ENCODE peak calls at places on chromosomes 5 and 9, in seven cellular contexts. J is spleen, M is IMR-90, A is heart left ventricle, P is esophagus squamous epithelium, F is cardiac muscle cell, B is GM23338. D is an unnamed sample.

GRCh38 chr9:21812415-21812814 is 10.0 kb downstream of the MTAP start:
- DNase-seq in F (peak), M (peak), B (no peak), A (no peak), J (no peak), P (no peak), D (no peak)

GRCh38 chr5:41510176-41510831 is at the start of gene PLCXD3:
- DNase-seq in P (no peak), F (peak), B (peak), A (peak), M (no peak), J (peak), D (no peak)

GRCh38 chr5:91638010-91638409 is 254.9 kb upstream of the ARRDC3 start:
- DNase-seq in A (no peak), F (no peak), B (no peak), M (no peak), J (no peak), P (no peak), D (no peak)

GRCh38 chr5:140044041-140044440 is 942 bp upstream of the NRG2 start:
- DNase-seq in F (no peak), P (no peak), A (no peak), B (peak), M (no peak), J (no peak), D (no peak)

GRCh38 chr5:179568731-179569130 is 18.4 kb downstream of the RUFY1 start:
- DNase-seq in F (peak), A (no peak), B (no peak), M (peak), P (no peak), J (peak), D (no peak)

GRCh38 chr5:14204785-14205321 is 61.7 kb downstream of the TRIO start:
- DNase-seq in J (peak), B (peak), M (peak), A (peak), P (no peak), F (peak), D (no peak)

GRCh38 chr5:115428676-115429075 is 115.9 kb downstream of the FEM1C start:
- DNase-seq in F (no peak), A (no peak), B (no peak), P (no peak), M (no peak), J (no peak), D (no peak)

GRCh38 chr5:112878760-112879159 is 17.7 kb downstream of the SRP19 start:
- DNase-seq in B (peak), F (peak), M (peak), A (no peak), P (no peak), J (no peak), D (no peak)

GRCh38 chr9:95382433-95382832 is 64.9 kb upstream of the FANCC start:
- DNase-seq in F (no peak), B (no peak), M (no peak), P (no peak), J (no peak), A (no peak), D (no peak)

GRCh38 chr9:95385521-95385920 is 68.0 kb upstream of the FANCC start:
- DNase-seq in M (no peak), F (no peak), A (no peak), P (no peak), J (no peak), B (no peak), D (no peak)

GRCh38 chr9:95381243-95381642 is 63.7 kb upstream of the FANCC start:
- DNase-seq in J (no peak), A (no peak), B (no peak), M (peak), P (no peak), F (peak), D (no peak)

GRCh38 chr9:95383198-95383673 is 65.7 kb upstream of the FANCC start:
- DNase-seq in A (no peak), P (no peak), B (no peak), F (peak), M (peak), J (no peak), D (no peak)

GRCh38 chr9:95383845-95384244 is 66.3 kb upstream of the FANCC start:
- DNase-seq in M (peak), F (no peak), A (no peak), J (no peak), P (no peak), B (no peak), D (no peak)
- H3K27ac ChIP-seq in M (peak), F (no peak), A (no peak), J (no peak), P (no peak), B (no peak), D (no peak)

GRCh38 chr9:93154293-93154903 is 20.3 kb upstream of the NINJ1 start:
- DNase-seq in B (peak), M (no peak), F (peak), P (no peak), J (peak), A (no peak), D (peak)

GRCh38 chr9:93151097-93151784 is 17.2 kb upstream of the NINJ1 start:
- DNase-seq in M (no peak), P (no peak), B (no peak), J (no peak), A (no peak), F (no peak), D (no peak)

GRCh38 chr9:93156475-93157008 is 22.5 kb upstream of the NINJ1 start:
- DNase-seq in A (no peak), B (no peak), F (no peak), M (no peak), P (no peak), J (no peak), D (no peak)

GRCh38 chr9:93159601-93160418 is 24.1 kb upstream of the WNK2 start:
- DNase-seq in J (peak), B (peak), A (peak), F (peak), P (no peak), M (peak), D (peak)

DNA sequence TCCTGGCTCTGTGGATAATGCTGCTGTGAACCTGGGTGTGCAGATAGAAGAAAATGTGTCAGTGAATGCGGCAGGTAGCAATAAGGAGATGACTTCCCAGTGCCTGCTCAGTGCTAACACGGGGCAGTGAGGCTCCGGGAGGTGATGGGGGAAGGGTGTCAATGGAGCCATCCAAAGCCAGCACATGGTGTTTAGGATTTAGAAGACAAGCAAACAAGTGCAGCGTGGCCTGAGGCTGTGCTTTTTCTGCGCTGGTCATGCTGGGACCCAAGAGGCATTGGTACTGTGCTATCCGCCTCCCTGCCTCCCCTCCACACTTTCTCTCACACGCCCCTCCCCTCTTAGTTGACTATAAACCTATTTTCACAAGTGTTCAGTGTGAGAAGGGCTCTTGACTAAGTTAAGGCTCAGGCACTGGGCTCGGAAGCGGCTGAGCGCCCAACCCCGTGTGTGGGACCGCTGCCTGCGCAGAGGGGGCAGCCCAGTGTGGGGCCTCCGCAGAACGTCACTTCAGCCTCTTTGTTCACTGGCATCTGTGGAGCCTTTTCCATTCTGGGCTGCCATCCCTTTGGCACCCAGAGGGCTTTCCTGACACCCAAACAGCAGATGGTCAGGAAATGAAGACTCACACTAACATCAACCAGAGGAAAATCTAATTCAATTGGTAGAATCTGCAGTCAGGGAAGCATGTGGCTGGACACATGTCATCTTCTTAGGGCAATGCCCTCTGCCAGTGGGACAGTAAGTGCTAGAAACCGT is 21.8 kb upstream of the NINJ1 start:
- DNase-seq in B (no peak), M (no peak), P (no peak), A (no peak), J (no peak), F (no peak), D (no peak)
- H3K27ac ChIP-seq in B (no peak), M (no peak), P (no peak), A (no peak), J (no peak), F (no peak), D (no peak)

DNA sequence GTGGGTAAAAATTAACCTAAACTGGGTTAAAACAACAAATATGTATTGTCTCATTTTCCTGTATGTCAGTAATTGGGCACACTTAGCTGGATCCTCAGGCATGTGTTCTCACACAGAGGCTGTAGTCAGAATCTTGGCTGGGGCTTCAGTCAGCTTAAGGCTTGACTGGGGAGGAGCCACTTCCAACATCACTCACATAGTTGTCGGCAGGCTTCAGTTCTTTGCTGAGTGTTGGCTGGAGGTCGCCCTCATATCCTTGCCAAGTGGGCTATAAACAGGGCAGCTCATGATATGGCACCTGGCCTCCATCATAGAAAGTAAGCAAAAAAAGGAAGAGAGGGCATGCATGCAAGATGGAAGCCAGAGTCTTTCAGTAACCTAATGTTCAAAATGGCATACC is 173.0 kb downstream of the GIN1 start:
- DNase-seq in F (no peak), M (no peak), P (no peak), A (peak), J (no peak), B (no peak), D (no peak)
- H3K27ac ChIP-seq in F (no peak), M (no peak), P (no peak), A (no peak), J (no peak), B (no peak), D (no peak)

GRCh38 chr9:135811796-135812195 is 95.5 kb downstream of the CAMSAP1 start:
- DNase-seq in A (no peak), P (no peak), M (peak), J (no peak), F (peak), B (no peak), D (no peak)
- H3K27ac ChIP-seq in A (no peak), P (no peak), M (no peak), J (no peak), F (no peak), B (no peak), D (no peak)

DNA sequence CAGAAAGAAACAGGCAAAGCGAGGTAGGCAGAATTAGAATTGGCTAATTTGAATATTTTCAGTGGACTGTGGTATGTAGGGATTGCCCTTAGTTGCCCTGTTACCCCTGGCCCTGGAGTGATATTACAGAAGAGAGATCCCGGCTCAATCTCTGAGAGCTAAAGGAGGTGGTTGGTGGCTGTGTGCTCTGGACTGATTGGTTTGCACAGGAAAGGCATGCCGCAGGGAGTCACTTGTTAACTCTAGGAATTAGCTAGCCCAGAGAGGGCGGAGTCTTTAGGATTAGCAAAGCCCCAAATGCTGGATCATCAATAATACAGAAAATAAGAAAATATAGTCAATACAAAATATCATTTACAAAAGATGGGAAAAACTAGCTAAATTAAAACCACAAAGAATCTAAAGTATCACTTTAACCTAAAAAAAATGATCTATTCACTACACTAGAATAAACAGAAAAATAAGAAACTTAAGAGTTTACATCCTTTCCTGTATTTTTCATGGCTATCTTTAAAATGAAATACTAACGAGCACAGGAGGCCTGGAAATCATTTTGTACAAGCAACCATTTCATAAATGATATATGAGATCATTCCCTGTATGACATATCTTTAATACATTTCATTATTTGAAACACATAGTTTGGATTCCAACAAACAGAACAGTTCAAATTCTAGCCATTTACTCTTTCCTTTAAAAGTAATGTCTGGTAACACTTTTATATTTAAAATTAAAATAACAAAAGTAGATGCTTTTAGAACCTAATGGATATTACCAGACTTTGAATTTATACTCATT is 71.1 kb downstream of the GNAQ start:
- DNase-seq in F (no peak), P (no peak), J (no peak), A (no peak), M (no peak), B (peak), D (peak)
- H3K27ac ChIP-seq in F (no peak), P (peak), J (no peak), A (peak), M (no peak), B (peak), D (no peak)

DNA sequence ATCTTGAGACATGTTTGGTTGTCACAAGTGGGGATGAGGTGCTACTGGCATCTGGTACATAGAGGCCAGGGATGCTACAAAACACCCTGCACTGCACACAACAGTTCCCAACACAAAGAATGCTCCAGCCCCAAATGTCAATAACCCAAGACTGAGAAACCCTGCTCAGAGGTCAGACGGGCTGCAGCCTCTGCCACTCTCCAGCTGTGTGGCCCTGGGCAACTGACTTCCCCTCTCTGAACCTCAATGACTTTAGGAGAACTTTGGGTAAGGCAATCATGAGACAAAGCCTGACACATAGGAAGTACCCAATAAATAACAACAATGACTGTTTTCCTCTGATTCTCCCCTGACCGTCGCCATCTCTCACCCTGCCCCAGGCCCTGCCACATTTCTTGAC is 24.7 kb upstream of the CRB2 start:
- DNase-seq in M (no peak), A (no peak), P (no peak), J (no peak), F (no peak), B (no peak), D (no peak)
- H3K27ac ChIP-seq in M (no peak), A (no peak), P (no peak), J (no peak), F (no peak), B (no peak), D (no peak)

DNA sequence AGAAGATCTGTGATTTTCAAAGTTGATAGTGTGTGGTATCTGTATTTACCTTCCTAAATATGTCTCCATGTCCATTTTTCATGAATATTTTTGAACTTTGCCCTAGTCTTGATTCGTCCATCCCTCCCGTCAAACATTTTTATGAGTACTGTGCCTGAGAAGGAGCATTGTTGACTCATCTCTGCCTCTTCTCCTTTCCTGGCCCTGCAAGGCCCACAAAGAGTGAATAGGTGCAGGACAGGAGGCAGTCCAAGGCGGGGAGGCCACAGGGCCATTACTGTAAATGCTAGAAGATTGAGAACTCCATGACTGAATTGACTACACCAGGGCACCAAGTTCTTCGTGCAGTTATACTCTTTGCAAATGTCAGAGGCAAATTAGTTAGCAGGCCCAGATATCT is 200.9 kb downstream of the ZSWIM6 start:
- DNase-seq in F (no peak), M (no peak), A (no peak), J (no peak), B (no peak), P (no peak), D (no peak)
- H3K27ac ChIP-seq in F (no peak), M (no peak), A (no peak), J (no peak), B (no peak), P (no peak), D (no peak)

DNA sequence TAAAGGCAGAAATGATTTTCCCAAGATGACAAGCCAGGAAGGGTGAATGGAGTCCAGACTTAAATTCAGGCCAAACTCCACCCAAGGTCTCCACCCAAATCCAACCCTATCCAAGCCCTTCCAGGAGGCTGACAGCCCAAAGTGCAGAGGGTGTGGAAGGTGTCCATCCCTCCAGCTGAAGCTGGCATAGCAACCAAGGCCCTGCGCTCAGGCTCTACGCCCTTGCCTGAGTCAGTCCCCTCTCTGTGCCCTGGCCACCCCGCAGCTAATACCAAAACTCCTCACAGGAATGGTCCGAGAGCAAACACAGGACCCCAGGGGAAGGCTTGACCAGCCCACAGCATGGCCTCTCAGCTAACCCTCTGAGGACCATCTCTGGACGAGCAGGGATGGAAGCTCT is 2.1 kb downstream of the SEPTIN8 start:
- DNase-seq in J (no peak), A (no peak), B (no peak), M (no peak), P (no peak), F (no peak), D (no peak)
- H3K27ac ChIP-seq in J (no peak), A (no peak), B (no peak), M (no peak), P (peak), F (no peak), D (no peak)

D was measured in Karpas-422.